ENCODE peak calls at places on chromosomes 5 and 9, in nine cellular contexts. One of them, this sample, is unnamed.

GRCh38 chr9:135145312-135145711 is 57.8 kb downstream of the OLFM1 start:
- DNase-seq in skeletal muscle cell: no peak
- DNase-seq in stimulated activated CD4-positive, alpha-beta T cell treated with anti-CD3 and anti-CD28 coated beads, Interleukin-1b, Interleukin-23, amount 100 ng/mL, for 4 hours: no peak
- DNase-seq in GM19239: no peak
- DNase-seq in HCT116: no peak
- DNase-seq in NCI-H187: no peak
- DNase-seq in ACHN: no peak
- DNase-seq in NB4: no peak
- DNase-seq in HS-5: no peak
- DNase-seq in this sample: no peak

GRCh38 chr5:61496406-61497307 is 164.6 kb downstream of the ZSWIM6 start:
- DNase-seq in skeletal muscle cell: no peak
- DNase-seq in stimulated activated CD4-positive, alpha-beta T cell treated with anti-CD3 and anti-CD28 coated beads, Interleukin-1b, Interleukin-23, amount 100 ng/mL, for 4 hours: no peak
- DNase-seq in GM19239: no peak
- DNase-seq in HCT116: no peak
- DNase-seq in NCI-H187: no peak
- DNase-seq in ACHN: no peak
- DNase-seq in NB4: no peak
- DNase-seq in HS-5: no peak
- DNase-seq in this sample: no peak

GRCh38 chr9:128724744-128725211 is 851 bp upstream of the ZDHHC12 start:
- DNase-seq in skeletal muscle cell: no peak
- DNase-seq in stimulated activated CD4-positive, alpha-beta T cell treated with anti-CD3 and anti-CD28 coated beads, Interleukin-1b, Interleukin-23, amount 100 ng/mL, for 4 hours: no peak
- DNase-seq in GM19239: peak
- DNase-seq in HCT116: peak
- DNase-seq in NCI-H187: no peak
- DNase-seq in ACHN: peak
- DNase-seq in NB4: peak
- DNase-seq in HS-5: no peak
- DNase-seq in this sample: peak

GRCh38 chr9:89888233-89888632 is 283.4 kb downstream of the GADD45G start:
- DNase-seq in skeletal muscle cell: no peak
- DNase-seq in stimulated activated CD4-positive, alpha-beta T cell treated with anti-CD3 and anti-CD28 coated beads, Interleukin-1b, Interleukin-23, amount 100 ng/mL, for 4 hours: no peak
- DNase-seq in GM19239: no peak
- DNase-seq in HCT116: no peak
- DNase-seq in NCI-H187: no peak
- DNase-seq in ACHN: no peak
- DNase-seq in NB4: no peak
- DNase-seq in HS-5: no peak
- DNase-seq in this sample: no peak

GRCh38 chr5:82662340-82662739 is 384.2 kb upstream of the RPS23 start:
- DNase-seq in skeletal muscle cell: no peak
- DNase-seq in stimulated activated CD4-positive, alpha-beta T cell treated with anti-CD3 and anti-CD28 coated beads, Interleukin-1b, Interleukin-23, amount 100 ng/mL, for 4 hours: no peak
- DNase-seq in GM19239: no peak
- DNase-seq in HCT116: no peak
- DNase-seq in NCI-H187: no peak
- DNase-seq in ACHN: no peak
- DNase-seq in NB4: no peak
- DNase-seq in HS-5: no peak
- DNase-seq in this sample: no peak

GRCh38 chr5:342501-343460 is 21.3 kb downstream of the AHRR start:
- DNase-seq in skeletal muscle cell: no peak
- DNase-seq in stimulated activated CD4-positive, alpha-beta T cell treated with anti-CD3 and anti-CD28 coated beads, Interleukin-1b, Interleukin-23, amount 100 ng/mL, for 4 hours: no peak
- DNase-seq in GM19239: no peak
- DNase-seq in HCT116: no peak
- DNase-seq in NCI-H187: no peak
- DNase-seq in ACHN: no peak
- DNase-seq in NB4: peak
- DNase-seq in HS-5: no peak
- DNase-seq in this sample: no peak

GRCh38 chr5:6961123-6961522 is 247.9 kb downstream of the TENT4A start:
- DNase-seq in skeletal muscle cell: no peak
- DNase-seq in stimulated activated CD4-positive, alpha-beta T cell treated with anti-CD3 and anti-CD28 coated beads, Interleukin-1b, Interleukin-23, amount 100 ng/mL, for 4 hours: no peak
- DNase-seq in GM19239: no peak
- DNase-seq in HCT116: no peak
- DNase-seq in NCI-H187: no peak
- DNase-seq in ACHN: no peak
- DNase-seq in NB4: no peak
- DNase-seq in HS-5: no peak
- DNase-seq in this sample: no peak

GRCh38 chr5:120372899-120373298 is 91.2 kb upstream of the PRR16 start:
- DNase-seq in skeletal muscle cell: no peak
- DNase-seq in stimulated activated CD4-positive, alpha-beta T cell treated with anti-CD3 and anti-CD28 coated beads, Interleukin-1b, Interleukin-23, amount 100 ng/mL, for 4 hours: no peak
- DNase-seq in GM19239: no peak
- DNase-seq in HCT116: no peak
- DNase-seq in NCI-H187: no peak
- DNase-seq in ACHN: no peak
- DNase-seq in NB4: no peak
- DNase-seq in HS-5: no peak
- DNase-seq in this sample: no peak

GRCh38 chr9:4680750-4681149 is 1.4 kb downstream of the CDC37L1 start:
- DNase-seq in skeletal muscle cell: no peak
- DNase-seq in stimulated activated CD4-positive, alpha-beta T cell treated with anti-CD3 and anti-CD28 coated beads, Interleukin-1b, Interleukin-23, amount 100 ng/mL, for 4 hours: no peak
- DNase-seq in GM19239: no peak
- DNase-seq in HCT116: no peak
- DNase-seq in NCI-H187: no peak
- DNase-seq in ACHN: no peak
- DNase-seq in NB4: peak
- DNase-seq in HS-5: no peak
- DNase-seq in this sample: no peak

GRCh38 chr5:14574891-14575496 is 6.6 kb upstream of the OTULINL start:
- DNase-seq in skeletal muscle cell: no peak
- DNase-seq in stimulated activated CD4-positive, alpha-beta T cell treated with anti-CD3 and anti-CD28 coated beads, Interleukin-1b, Interleukin-23, amount 100 ng/mL, for 4 hours: no peak
- DNase-seq in GM19239: no peak
- DNase-seq in HCT116: no peak
- DNase-seq in NCI-H187: no peak
- DNase-seq in ACHN: no peak
- DNase-seq in NB4: peak
- DNase-seq in HS-5: no peak
- DNase-seq in this sample: no peak

GRCh38 chr5:132274050-132274869 is 16.8 kb downstream of the PDLIM4 start:
- DNase-seq in skeletal muscle cell: no peak
- DNase-seq in stimulated activated CD4-positive, alpha-beta T cell treated with anti-CD3 and anti-CD28 coated beads, Interleukin-1b, Interleukin-23, amount 100 ng/mL, for 4 hours: no peak
- DNase-seq in GM19239: no peak
- DNase-seq in HCT116: no peak
- DNase-seq in NCI-H187: no peak
- DNase-seq in ACHN: no peak
- DNase-seq in NB4: no peak
- DNase-seq in HS-5: no peak
- DNase-seq in this sample: no peak

GRCh38 chr5:91126888-91127287 is 256.2 kb downstream of the ARRDC3 start:
- DNase-seq in skeletal muscle cell: no peak
- DNase-seq in stimulated activated CD4-positive, alpha-beta T cell treated with anti-CD3 and anti-CD28 coated beads, Interleukin-1b, Interleukin-23, amount 100 ng/mL, for 4 hours: no peak
- DNase-seq in GM19239: no peak
- DNase-seq in HCT116: no peak
- DNase-seq in NCI-H187: no peak
- DNase-seq in ACHN: no peak
- DNase-seq in NB4: no peak
- DNase-seq in HS-5: no peak
- DNase-seq in this sample: no peak

GRCh38 chr5:55773057-55773456 is 35.2 kb downstream of the DDX4 start:
- DNase-seq in skeletal muscle cell: no peak
- DNase-seq in stimulated activated CD4-positive, alpha-beta T cell treated with anti-CD3 and anti-CD28 coated beads, Interleukin-1b, Interleukin-23, amount 100 ng/mL, for 4 hours: no peak
- DNase-seq in GM19239: no peak
- DNase-seq in HCT116: no peak
- DNase-seq in NCI-H187: no peak
- DNase-seq in ACHN: no peak
- DNase-seq in NB4: peak
- DNase-seq in HS-5: no peak
- DNase-seq in this sample: no peak

GRCh38 chr9:108859459-108860114 is 2.5 kb upstream of the ACTL7A start:
- DNase-seq in skeletal muscle cell: no peak
- DNase-seq in stimulated activated CD4-positive, alpha-beta T cell treated with anti-CD3 and anti-CD28 coated beads, Interleukin-1b, Interleukin-23, amount 100 ng/mL, for 4 hours: no peak
- DNase-seq in GM19239: no peak
- DNase-seq in HCT116: no peak
- DNase-seq in NCI-H187: no peak
- DNase-seq in ACHN: no peak
- DNase-seq in NB4: no peak
- DNase-seq in HS-5: no peak
- DNase-seq in this sample: no peak

GRCh38 chr9:135281661-135282000 is 194.2 kb downstream of the OLFM1 start:
- DNase-seq in skeletal muscle cell: no peak
- DNase-seq in stimulated activated CD4-positive, alpha-beta T cell treated with anti-CD3 and anti-CD28 coated beads, Interleukin-1b, Interleukin-23, amount 100 ng/mL, for 4 hours: no peak
- DNase-seq in GM19239: no peak
- DNase-seq in HCT116: no peak
- DNase-seq in NCI-H187: no peak
- DNase-seq in ACHN: no peak
- DNase-seq in NB4: no peak
- DNase-seq in HS-5: no peak
- DNase-seq in this sample: no peak

GRCh38 chr9:38109601-38110000 is 40.6 kb upstream of the SHB start:
- DNase-seq in skeletal muscle cell: no peak
- DNase-seq in stimulated activated CD4-positive, alpha-beta T cell treated with anti-CD3 and anti-CD28 coated beads, Interleukin-1b, Interleukin-23, amount 100 ng/mL, for 4 hours: no peak
- DNase-seq in GM19239: no peak
- DNase-seq in HCT116: no peak
- DNase-seq in NCI-H187: no peak
- DNase-seq in ACHN: no peak
- DNase-seq in NB4: no peak
- DNase-seq in HS-5: no peak
- DNase-seq in this sample: no peak

GRCh38 chr5:178670486-178670885 is 43.6 kb upstream of the CLK4 start:
- DNase-seq in skeletal muscle cell: no peak
- DNase-seq in stimulated activated CD4-positive, alpha-beta T cell treated with anti-CD3 and anti-CD28 coated beads, Interleukin-1b, Interleukin-23, amount 100 ng/mL, for 4 hours: no peak
- DNase-seq in GM19239: no peak
- DNase-seq in HCT116: no peak
- DNase-seq in NCI-H187: no peak
- DNase-seq in ACHN: no peak
- DNase-seq in NB4: no peak
- DNase-seq in HS-5: no peak
- DNase-seq in this sample: no peak

GRCh38 chr9:90002299-90003045 is 397.7 kb downstream of the GADD45G start:
- DNase-seq in skeletal muscle cell: peak
- DNase-seq in stimulated activated CD4-positive, alpha-beta T cell treated with anti-CD3 and anti-CD28 coated beads, Interleukin-1b, Interleukin-23, amount 100 ng/mL, for 4 hours: no peak
- DNase-seq in GM19239: no peak
- DNase-seq in HCT116: no peak
- DNase-seq in NCI-H187: no peak
- DNase-seq in ACHN: no peak
- DNase-seq in NB4: no peak
- DNase-seq in HS-5: no peak
- DNase-seq in this sample: no peak

GRCh38 chr5:34959323-34959722 is 30.0 kb downstream of the DNAJC21 start:
- DNase-seq in skeletal muscle cell: peak
- DNase-seq in stimulated activated CD4-positive, alpha-beta T cell treated with anti-CD3 and anti-CD28 coated beads, Interleukin-1b, Interleukin-23, amount 100 ng/mL, for 4 hours: no peak
- DNase-seq in GM19239: peak
- DNase-seq in HCT116: no peak
- DNase-seq in NCI-H187: no peak
- DNase-seq in ACHN: peak
- DNase-seq in NB4: peak
- DNase-seq in HS-5: peak
- DNase-seq in this sample: peak

GRCh38 chr5:102511666-102512065 is 12.9 kb upstream of the SLCO6A1 start:
- DNase-seq in skeletal muscle cell: peak
- DNase-seq in stimulated activated CD4-positive, alpha-beta T cell treated with anti-CD3 and anti-CD28 coated beads, Interleukin-1b, Interleukin-23, amount 100 ng/mL, for 4 hours: no peak
- DNase-seq in GM19239: no peak
- DNase-seq in HCT116: no peak
- DNase-seq in NCI-H187: no peak
- DNase-seq in ACHN: no peak
- DNase-seq in NB4: no peak
- DNase-seq in HS-5: peak
- DNase-seq in this sample: no peak

GRCh38 chr9:631596-631995 is 209.9 kb upstream of the DMRT1 start:
- DNase-seq in skeletal muscle cell: no peak
- DNase-seq in stimulated activated CD4-positive, alpha-beta T cell treated with anti-CD3 and anti-CD28 coated beads, Interleukin-1b, Interleukin-23, amount 100 ng/mL, for 4 hours: no peak
- DNase-seq in GM19239: no peak
- DNase-seq in HCT116: no peak
- DNase-seq in NCI-H187: no peak
- DNase-seq in ACHN: no peak
- DNase-seq in NB4: peak
- DNase-seq in HS-5: no peak
- DNase-seq in this sample: no peak

GRCh38 chr5:32302822-32303754 is 9.7 kb downstream of the MTMR12 start:
- DNase-seq in skeletal muscle cell: no peak
- DNase-seq in stimulated activated CD4-positive, alpha-beta T cell treated with anti-CD3 and anti-CD28 coated beads, Interleukin-1b, Interleukin-23, amount 100 ng/mL, for 4 hours: no peak
- DNase-seq in GM19239: no peak
- DNase-seq in HCT116: no peak
- DNase-seq in NCI-H187: no peak
- DNase-seq in ACHN: peak
- DNase-seq in NB4: no peak
- DNase-seq in HS-5: no peak
- DNase-seq in this sample: no peak

GRCh38 chr5:33857037-33857436 is 34.8 kb downstream of the ADAMTS12 start:
- DNase-seq in skeletal muscle cell: no peak
- DNase-seq in stimulated activated CD4-positive, alpha-beta T cell treated with anti-CD3 and anti-CD28 coated beads, Interleukin-1b, Interleukin-23, amount 100 ng/mL, for 4 hours: no peak
- DNase-seq in GM19239: no peak
- DNase-seq in HCT116: no peak
- DNase-seq in NCI-H187: no peak
- DNase-seq in ACHN: no peak
- DNase-seq in NB4: no peak
- DNase-seq in HS-5: no peak
- DNase-seq in this sample: peak

GRCh38 chr5:65809817-65810531 is 88.0 kb downstream of the NLN start:
- DNase-seq in skeletal muscle cell: no peak
- DNase-seq in stimulated activated CD4-positive, alpha-beta T cell treated with anti-CD3 and anti-CD28 coated beads, Interleukin-1b, Interleukin-23, amount 100 ng/mL, for 4 hours: no peak
- DNase-seq in GM19239: no peak
- DNase-seq in HCT116: no peak
- DNase-seq in NCI-H187: no peak
- DNase-seq in ACHN: no peak
- DNase-seq in NB4: no peak
- DNase-seq in HS-5: no peak
- DNase-seq in this sample: no peak

GRCh38 chr5:8081179-8081578 is 212.2 kb downstream of the MTRR start:
- DNase-seq in skeletal muscle cell: no peak
- DNase-seq in stimulated activated CD4-positive, alpha-beta T cell treated with anti-CD3 and anti-CD28 coated beads, Interleukin-1b, Interleukin-23, amount 100 ng/mL, for 4 hours: no peak
- DNase-seq in GM19239: no peak
- DNase-seq in HCT116: no peak
- DNase-seq in NCI-H187: peak
- DNase-seq in ACHN: no peak
- DNase-seq in NB4: no peak
- DNase-seq in HS-5: no peak
- DNase-seq in this sample: no peak

GRCh38 chr5:175712681-175713085 is 54.8 kb downstream of the HRH2 start:
- DNase-seq in skeletal muscle cell: no peak
- DNase-seq in stimulated activated CD4-positive, alpha-beta T cell treated with anti-CD3 and anti-CD28 coated beads, Interleukin-1b, Interleukin-23, amount 100 ng/mL, for 4 hours: no peak
- DNase-seq in GM19239: no peak
- DNase-seq in HCT116: no peak
- DNase-seq in NCI-H187: no peak
- DNase-seq in ACHN: no peak
- DNase-seq in NB4: peak
- DNase-seq in HS-5: no peak
- DNase-seq in this sample: no peak

GRCh38 chr5:27093296-27093695 is 54.9 kb upstream of the CDH9 start:
- DNase-seq in skeletal muscle cell: no peak
- DNase-seq in stimulated activated CD4-positive, alpha-beta T cell treated with anti-CD3 and anti-CD28 coated beads, Interleukin-1b, Interleukin-23, amount 100 ng/mL, for 4 hours: no peak
- DNase-seq in GM19239: no peak
- DNase-seq in HCT116: no peak
- DNase-seq in NCI-H187: no peak
- DNase-seq in ACHN: no peak
- DNase-seq in NB4: no peak
- DNase-seq in HS-5: no peak
- DNase-seq in this sample: no peak

GRCh38 chr5:107698286-107698685 is 27.5 kb upstream of the EFNA5 start:
- DNase-seq in skeletal muscle cell: peak
- DNase-seq in stimulated activated CD4-positive, alpha-beta T cell treated with anti-CD3 and anti-CD28 coated beads, Interleukin-1b, Interleukin-23, amount 100 ng/mL, for 4 hours: no peak
- DNase-seq in GM19239: no peak
- DNase-seq in HCT116: no peak
- DNase-seq in NCI-H187: no peak
- DNase-seq in ACHN: no peak
- DNase-seq in NB4: no peak
- DNase-seq in HS-5: no peak
- DNase-seq in this sample: no peak

This sample was measured in GM12864.